ENCODE peak calls at places on chromosomes 4 and X, in four cellular contexts. X is neural progenitor cell, S is T follicular helper cell, N is adrenal gland. L is an unnamed sample.

GRCh38 chrX:46626566-46626965 is 53.0 kb downstream of the CHST7 start:
- DNase-seq in N (no peak), S (no peak), X (no peak), L (no peak)

GRCh38 chr4:111937368-111937767 is 207.9 kb upstream of the FAM241A start:
- DNase-seq in N (no peak), X (peak; percentile 13), S (no peak), L (no peak)

GRCh38 chrX:153671589-153672530 is 1.8 kb downstream of the PNCK start:
- DNase-seq in S (no peak), N (no peak), X (no peak), L (no peak)

GRCh38 chrX:48589482-48590162 is 7.7 kb upstream of the WDR13 start:
- DNase-seq in S (no peak), X (no peak), N (no peak), L (no peak)

GRCh38 chrX:70509078-70509477 is 64.4 kb downstream of the DLG3 start:
- DNase-seq in X (no peak), N (no peak), S (no peak), L (no peak)

GRCh38 chr4:25928320-25928955 is 14.4 kb downstream of the SMIM20 start:
- DNase-seq in N (no peak), X (no peak), S (no peak), L (no peak)

GRCh38 chr4:76703123-76703490 is 194.8 kb downstream of the SOWAHB start:
- DNase-seq in X (no peak), S (no peak), N (no peak), L (no peak)

GRCh38 chrX:149129767-149130166 is 375.3 kb downstream of the IDS start:
- DNase-seq in X (no peak), S (no peak), N (no peak), L (no peak)

GRCh38 chrX:34877451-34877850 is 65.1 kb upstream of the FAM47B start:
- DNase-seq in S (no peak), X (no peak), N (no peak), L (no peak)

GRCh38 chr4:143364063-143364462 is 27.4 kb downstream of the GAB1 start:
- DNase-seq in N (no peak), X (no peak), S (no peak), L (no peak)

GRCh38 chrX:103584606-103585005 is 709 bp upstream of the TCEAL4 start:
- DNase-seq in S (no peak), X (peak; percentile 12), N (no peak), L (no peak)

GRCh38 chr4:114659386-114660008 is 60.9 kb downstream of the UGT8 start:
- DNase-seq in X (peak; percentile 79), N (peak; percentile 42), S (peak; percentile 1), L (peak; percentile 44)